ENCODE peak calls at places on chromosomes 13 and 19, in five cellular contexts. P is left lobe of liver; Y is psoas muscle; C is CD4-positive, alpha-beta T cell; U is T-cell. W is an unnamed sample.

GRCh38 chr13:44710576-44710975 is 134.4 kb upstream of the TSC22D1 start:
- ATAC-seq in U (no peak), P (no peak), Y (peak), C (no peak), W (no peak)

GRCh38 chr19:11203194-11204075 is 6.1 kb upstream of the KANK2 start:
- ATAC-seq in Y (peak), U (peak), C (no peak), P (peak), W (peak)

GRCh38 chr13:43580280-43580679 is 206.5 kb downstream of the ENOX1 start:
- ATAC-seq in C (no peak), P (no peak), U (no peak), Y (no peak), W (no peak)

GRCh38 chr19:30450945-30451344 is 78.8 kb downstream of the ZNF536 start:
- ATAC-seq in Y (peak), C (no peak), P (no peak), U (no peak), W (no peak)

GRCh38 chr19:10896851-10897526 is 25.6 kb downstream of the CARM1 start:
- ATAC-seq in P (peak), C (no peak), U (no peak), Y (peak), W (no peak)

GRCh38 chr13:60627071-60627686 is 230.2 kb downstream of the TDRD3 start:
- ATAC-seq in P (peak), Y (no peak), C (no peak), U (no peak), W (no peak)

GRCh38 chr13:56720841-56721240 is 419.9 kb upstream of the PRR20A start:
- ATAC-seq in U (no peak), C (no peak), P (no peak), Y (no peak), W (no peak)

GRCh38 chr13:105541565-105541964 is 993.9 kb downstream of the EFNB2 start:
- ATAC-seq in Y (no peak), C (no peak), P (no peak), U (no peak), W (no peak)

GRCh38 chr13:100112186-100112838 is 23.4 kb downstream of the PCCA start:
- ATAC-seq in P (peak), Y (no peak), U (no peak), C (no peak), W (no peak)

GRCh38 chr19:13010038-13010991 is 15.0 kb downstream of the NFIX start:
- ATAC-seq in C (no peak), U (no peak), Y (no peak), P (peak), W (peak)

GRCh38 chr19:57302020-57302465 is 18.2 kb upstream of the ZNF543 start:
- ATAC-seq in U (no peak), P (peak), C (no peak), Y (peak), W (no peak)

GRCh38 chr13:94617389-94618000 is 15.8 kb downstream of the GPR180 start:
- ATAC-seq in U (peak), C (peak), P (peak), Y (peak), W (no peak)

GRCh38 chr13:26540319-26540718 is 17.2 kb upstream of the WASF3 start:
- ATAC-seq in Y (no peak), U (no peak), C (no peak), P (no peak), W (no peak)

GRCh38 chr13:36745436-36745835 is 71.6 kb downstream of the SERTM1 start:
- ATAC-seq in P (no peak), Y (no peak), U (no peak), C (no peak), W (no peak)

GRCh38 chr19:42159942-42160341 is 27.7 kb upstream of the POU2F2 start:
- ATAC-seq in Y (no peak), C (no peak), U (no peak), P (no peak), W (no peak)

GRCh38 chr19:19259741-19260140 is 13.4 kb downstream of the TM6SF2 start:
- ATAC-seq in P (peak), C (no peak), Y (no peak), U (no peak), W (no peak)

GRCh38 chr13:25187596-25187995 is 15.5 kb upstream of the AMER2 start:
- ATAC-seq in P (no peak), U (no peak), Y (no peak), C (no peak), W (no peak)

GRCh38 chr13:69597088-69597487 is 510.5 kb upstream of the ATXN8OS start:
- ATAC-seq in C (no peak), P (no peak), U (no peak), Y (no peak), W (no peak)

GRCh38 chr13:109790951-109791605 is 4.7 kb upstream of the IRS2 start:
- ATAC-seq in Y (no peak), C (peak), U (peak), P (peak), W (no peak)

GRCh38 chr13:51396352-51396751 is 56.5 kb downstream of the INTS6 start:
- ATAC-seq in P (no peak), C (no peak), Y (no peak), U (no peak), W (no peak)

GRCh38 chr19:52542984-52543664 is 15.7 kb downstream of the ZNF808 start:
- ATAC-seq in Y (no peak), P (no peak), U (peak), C (peak), W (no peak)

GRCh38 chr13:46580362-46580839 is 27.4 kb downstream of the LRCH1 start:
- ATAC-seq in P (peak), U (no peak), C (no peak), Y (no peak), W (no peak)

GRCh38 chr19:56321254-56321980 is 6.8 kb upstream of the ZSCAN5A start:
- ATAC-seq in Y (no peak), P (no peak), U (no peak), C (no peak), W (no peak)

GRCh38 chr19:37990362-37990761 is 83.4 kb downstream of the SIPA1L3 start:
- ATAC-seq in U (no peak), Y (peak), P (peak), C (no peak), W (no peak)

W was measured in gastroesophageal sphincter.